ENCODE peak calls at places on chromosomes 6 and 20, in ten cellular contexts. O is AG10803, M is epithelial cell of esophagus, L is tibial artery, Y is Caco-2, A is left lung, V is cardiac muscle cell, P is cardiac fibroblast, B is HCT116, R is bronchial epithelial cell. H is an unnamed sample.

GRCh38 chr6:116366740-116367275 is 3.9 kb upstream of the DSE start:
- DNase-seq in O (no peak), M (peak), L (no peak), Y (no peak), A (no peak), V (no peak), P (no peak), B (no peak), R (peak), H (no peak)

GRCh38 chr6:39203398-39203797 is 25.9 kb downstream of the KCNK5 start:
- DNase-seq in O (no peak), M (no peak), L (no peak), Y (no peak), A (no peak), V (no peak), P (no peak), B (no peak), R (no peak), H (no peak)

GRCh38 chr20:22529150-22530019 is 55.0 kb downstream of the FOXA2 start:
- DNase-seq in O (no peak), M (no peak), L (no peak), Y (no peak), A (no peak), V (no peak), P (no peak), B (no peak), R (no peak), H (no peak)

GRCh38 chr20:19679931-19680330 is 78.1 kb upstream of the RIN2 start:
- DNase-seq in O (no peak), M (no peak), L (no peak), Y (no peak), A (no peak), V (no peak), P (no peak), B (no peak), R (no peak), H (no peak)

GRCh38 chr6:21208114-21208795 is 385.3 kb upstream of the SOX4 start:
- DNase-seq in O (no peak), M (no peak), L (no peak), Y (no peak), A (no peak), V (no peak), P (no peak), B (no peak), R (no peak), H (peak)

GRCh38 chr6:153162646-153163045 is 31.6 kb upstream of the RGS17 start:
- DNase-seq in O (no peak), M (no peak), L (no peak), Y (no peak), A (no peak), V (no peak), P (peak), B (no peak), R (peak), H (no peak)

GRCh38 chr6:33761922-33762629 is 15.4 kb upstream of the IP6K3 start:
- DNase-seq in O (peak), M (peak), L (no peak), Y (peak), A (peak), V (peak), P (peak), B (no peak), R (peak), H (no peak)

GRCh38 chr20:43963872-43964791 is 49.5 kb downstream of the TOX2 start:
- DNase-seq in O (peak), M (no peak), L (peak), Y (no peak), A (no peak), V (no peak), P (peak), B (no peak), R (no peak), H (no peak)

GRCh38 chr20:58652606-58653303 is 1.7 kb downstream of the STX16 start:
- DNase-seq in O (no peak), M (peak), L (no peak), Y (no peak), A (no peak), V (no peak), P (peak), B (no peak), R (peak), H (no peak)

GRCh38 chr6:149563928-149564325 is 2.2 kb upstream of the GINM1 start:
- DNase-seq in O (no peak), M (no peak), L (no peak), Y (no peak), A (no peak), V (no peak), P (no peak), B (no peak), R (no peak), H (no peak)
- H3K4me3 ChIP-seq in O (no peak), M (no peak), L (no peak), Y (no peak), A (no peak), V (no peak), P (no peak), B (no peak), R (no peak), H (no peak)

DNA sequence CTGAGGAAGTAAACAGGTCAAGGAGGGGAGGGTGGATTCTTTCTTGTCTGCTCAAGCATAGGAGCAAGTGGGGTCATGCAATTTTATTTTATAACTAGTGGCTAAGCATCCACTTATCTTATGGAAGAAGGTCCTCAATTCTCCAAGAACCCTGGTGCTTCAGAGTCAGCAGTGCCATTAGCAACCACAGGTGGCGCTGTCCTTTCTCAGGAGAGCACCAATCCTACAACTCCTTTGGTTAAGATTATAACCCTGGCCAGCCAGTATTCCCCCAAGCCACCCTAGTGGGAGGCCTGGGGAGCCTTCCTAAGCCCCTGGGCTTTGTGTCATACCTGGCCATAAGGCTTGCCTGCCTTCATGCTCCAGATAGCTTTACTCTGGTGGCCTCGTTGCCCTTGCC is 60.7 kb downstream of the PCSK2 start:
- DNase-seq in O (no peak), M (no peak), L (no peak), Y (no peak), A (no peak), V (no peak), P (no peak), B (no peak), R (no peak), H (no peak)
- TF ChIP-seq CTCF in O (peak), M (peak), L (no peak), Y (peak), A (no peak), V (no peak), P (peak), B (peak), R (peak), H (no peak)

GRCh38 chr6:149249370-149250357 is 67.8 kb upstream of the TAB2 start:
- DNase-seq in O (no peak), M (no peak), L (no peak), Y (peak), A (no peak), V (no peak), P (peak), B (no peak), R (no peak), H (no peak)
- H3K4me3 ChIP-seq in O (no peak), M (no peak), L (no peak), Y (no peak), A (no peak), V (no peak), P (no peak), B (no peak), R (no peak), H (no peak)

GRCh38 chr20:32858873-32859372 is at the start of gene EFCAB8:
- DNase-seq in O (no peak), M (no peak), L (no peak), Y (no peak), A (no peak), V (peak), P (no peak), B (no peak), R (no peak), H (no peak)
- TF ChIP-seq CTCF in O (no peak), M (no peak), L (no peak), Y (peak), A (no peak), V (no peak), P (peak), B (no peak), R (peak), H (no peak)

DNA sequence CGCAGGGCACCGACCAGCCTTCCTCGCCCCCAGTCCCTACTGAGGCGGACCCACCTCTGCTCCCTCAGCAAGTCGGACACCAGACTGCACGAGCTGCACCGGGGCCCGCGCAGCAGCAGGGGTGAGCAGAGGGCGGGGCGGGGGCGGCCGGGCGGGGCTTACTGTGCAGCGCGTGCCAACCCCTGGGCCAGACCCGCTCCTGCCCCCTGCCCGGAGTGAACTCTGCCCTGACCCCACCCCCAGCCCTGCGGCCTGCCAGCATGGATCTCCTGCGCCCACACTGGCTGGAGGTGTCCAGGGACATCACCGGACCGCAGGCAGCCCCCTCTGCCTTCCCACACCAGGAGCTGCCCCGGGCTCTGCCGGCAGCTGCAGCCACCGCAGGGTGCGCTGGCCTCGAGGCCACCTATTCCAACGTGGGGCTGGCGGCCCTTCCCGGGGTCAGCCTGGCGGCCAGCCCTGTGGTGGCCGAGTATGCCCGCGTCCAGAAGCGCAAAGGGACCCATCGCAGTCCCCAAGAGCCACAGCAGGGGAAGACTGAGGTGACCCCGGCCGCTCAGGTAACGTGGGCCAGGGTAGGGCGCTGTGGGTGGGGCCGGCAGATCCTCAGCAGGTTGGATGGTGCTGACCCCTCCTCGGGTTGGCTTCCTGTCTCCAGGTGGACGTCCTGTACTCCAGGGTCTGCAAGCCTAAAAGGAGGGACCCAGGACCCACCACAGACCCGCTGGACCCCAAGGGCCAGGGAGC is 1.5 kb upstream of the SLC2A4RG start:
- DNase-seq in O (no peak), M (no peak), L (no peak), Y (peak), A (no peak), V (no peak), P (no peak), B (no peak), R (no peak), H (no peak)
- H3K4me3 ChIP-seq in O (no peak), M (no peak), L (peak), Y (peak), A (no peak), V (peak), P (no peak), B (peak), R (peak), H (no peak)

GRCh38 chr20:2208897-2209296 is 86.9 kb upstream of the TGM3 start:
- DNase-seq in O (no peak), M (no peak), L (no peak), Y (no peak), A (no peak), V (no peak), P (no peak), B (no peak), R (no peak), H (no peak)

GRCh38 chr20:2204021-2204420 is 91.8 kb upstream of the TGM3 start:
- DNase-seq in O (no peak), M (no peak), L (no peak), Y (no peak), A (no peak), V (no peak), P (no peak), B (no peak), R (no peak), H (no peak)

GRCh38 chr20:2207770-2208097 is 88.1 kb upstream of the TGM3 start:
- DNase-seq in O (no peak), M (no peak), L (no peak), Y (no peak), A (no peak), V (no peak), P (no peak), B (no peak), R (no peak), H (no peak)

GRCh38 chr20:2203436-2203835 is 92.4 kb upstream of the TGM3 start:
- DNase-seq in O (no peak), M (no peak), L (no peak), Y (no peak), A (no peak), V (no peak), P (no peak), B (no peak), R (no peak), H (no peak)

DNA sequence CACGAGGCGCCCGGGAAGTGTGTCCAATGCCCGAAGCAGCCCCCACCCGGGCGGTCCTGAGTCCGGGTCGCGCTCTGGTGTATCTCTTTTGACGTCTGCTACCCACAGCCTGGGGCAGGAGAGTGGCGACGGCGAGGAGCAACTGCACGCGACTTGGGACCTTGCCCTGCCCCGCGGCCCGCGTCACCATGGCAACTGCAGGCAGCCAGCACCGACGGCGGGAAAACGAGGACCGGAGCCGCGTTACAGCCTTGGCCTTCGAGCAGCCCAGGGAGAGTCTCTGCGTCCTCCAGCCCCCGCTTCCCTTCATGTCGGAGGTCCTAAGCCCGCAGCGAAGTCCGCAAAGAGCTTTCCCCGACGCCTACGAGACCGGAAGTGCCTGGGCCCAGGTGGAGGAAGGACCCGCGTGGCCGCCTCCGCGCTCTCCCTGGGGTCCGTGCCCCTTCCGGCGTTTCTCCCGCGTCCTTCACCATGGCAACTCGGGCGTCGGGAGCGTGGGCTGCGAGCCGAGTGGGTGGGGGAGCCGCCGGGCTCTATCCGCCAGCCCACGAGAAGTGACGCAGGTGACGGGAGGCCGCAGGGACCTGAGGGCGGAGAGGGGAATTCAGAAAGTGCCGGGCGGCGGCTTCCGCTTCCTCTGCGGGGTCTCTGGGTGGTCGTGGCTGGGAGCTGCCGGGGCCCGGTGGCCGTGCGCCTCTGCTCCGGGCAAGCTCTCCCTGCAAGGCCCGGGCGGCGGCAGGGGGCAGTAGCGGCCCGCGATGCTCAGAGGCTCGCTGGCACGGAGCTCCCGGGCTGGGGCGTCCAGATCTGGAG is 88.6 kb upstream of the TGM3 start:
- DNase-seq in O (peak), M (peak), L (peak), Y (peak), A (peak), V (peak), P (peak), B (peak), R (no peak), H (no peak)
- TF ChIP-seq CTCF in O (peak), M (peak), L (peak), Y (peak), A (peak), V (peak), P (peak), B (peak), R (peak), H (peak)

GRCh38 chr6:25009351-25009750 is 73.6 kb upstream of the RIPOR2 start:
- DNase-seq in O (no peak), M (no peak), L (no peak), Y (no peak), A (no peak), V (no peak), P (no peak), B (no peak), R (no peak), H (no peak)
- H3K4me3 ChIP-seq in O (no peak), M (no peak), L (no peak), Y (no peak), A (no peak), V (no peak), P (no peak), B (no peak), R (no peak), H (no peak)

GRCh38 chr6:106510090-106510970 is 119.0 kb downstream of the RTN4IP1 start:
- DNase-seq in O (no peak), M (peak), L (peak), Y (peak), A (peak), V (peak), P (peak), B (no peak), R (peak), H (no peak)
- TF ChIP-seq CTCF in O (peak), M (no peak), L (no peak), Y (no peak), A (no peak), V (no peak), P (no peak), B (peak), R (no peak), H (no peak)

GRCh38 chr6:125793280-125793679 is 2.5 kb downstream of the NCOA7 start:
- DNase-seq in O (no peak), M (no peak), L (no peak), Y (no peak), A (no peak), V (no peak), P (peak), B (no peak), R (no peak), H (no peak)
- H3K4me3 ChIP-seq in O (no peak), M (no peak), L (no peak), Y (no peak), A (no peak), V (no peak), P (peak), B (no peak), R (no peak), H (no peak)

H was measured in kidney epithelial cell.